ENCODE peak calls at places on chromosome X, in ten cellular contexts. I is left ventricle myocardium inferior, Y is NCI-H187 treated with DMSO at 0.1 percent for 48 hours, S is iPS DF 6.9, V is upper lobe of left lung, U is fibroblast of lung, R is COLO829, H is KBM-7, D is H7, E is right cardiac atrium. J is an unnamed sample.

GRCh38 chrX:12308420-12308819 is 170.1 kb downstream of the FRMPD4 start:
- DNase-seq in S (no peak), R (no peak), D (no peak), U (no peak), V (no peak), H (no peak), I (peak; percentile 12), Y (no peak), E (no peak), J (no peak)

GRCh38 chrX:77014655-77015377 is 432.4 kb upstream of the FGF16 start:
- DNase-seq in I (no peak), Y (no peak), S (peak; percentile 18), R (no peak), E (no peak), D (peak; percentile 56), V (no peak), H (peak; percentile 5), U (no peak), J (peak; percentile 88)

GRCh38 chrX:64204701-64205440 is 637 bp downstream of the AMER1 start:
- DNase-seq in E (peak; percentile 66), D (peak; percentile 79), I (peak; percentile 19), H (peak; percentile 65), Y (no peak), U (peak; percentile 36), S (no peak), R (peak; percentile 37), V (peak; percentile 29), J (peak; percentile 66)

GRCh38 chrX:19625612-19626011 is 110.3 kb upstream of the MAP3K15 start:
- DNase-seq in V (peak; percentile 24), R (no peak), Y (no peak), E (no peak), D (no peak), S (no peak), U (no peak), I (no peak), H (no peak), J (no peak)

GRCh38 chrX:56233682-56234081 is 1.5 kb downstream of the KLF8 start:
- DNase-seq in Y (no peak), H (no peak), E (peak; percentile 84), D (peak; percentile 34), R (no peak), V (peak; percentile 83), U (peak; percentile 41), I (peak; percentile 37), S (no peak), J (no peak)

GRCh38 chrX:68249401-68249831 is 183.9 kb downstream of the OPHN1 start:
- DNase-seq in E (peak; percentile 83), Y (no peak), H (no peak), D (no peak), V (no peak), S (no peak), R (no peak), U (peak; percentile 56), I (peak; percentile 32), J (no peak)

GRCh38 chrX:143934542-143934941 is 50.7 kb downstream of the UBE2NL start:
- DNase-seq in S (no peak), Y (no peak), D (peak; percentile 11), I (no peak), U (no peak), V (no peak), R (no peak), E (no peak), H (no peak), J (no peak)

GRCh38 chrX:7596822-7597221 is 246.1 kb upstream of the VCX start:
- DNase-seq in H (no peak), V (no peak), E (no peak), I (no peak), U (no peak), D (no peak), S (no peak), Y (no peak), R (no peak), J (no peak)

GRCh38 chrX:133999013-133999705 is 13.8 kb upstream of the GPC3 start:
- DNase-seq in Y (no peak), I (peak; percentile 16), E (peak; percentile 64), S (no peak), V (no peak), D (no peak), U (peak; percentile 71), R (peak; percentile 23), H (no peak), J (no peak)

GRCh38 chrX:110082156-110082555 is 79.2 kb downstream of the TMEM164 start:
- DNase-seq in H (no peak), D (no peak), I (no peak), Y (no peak), S (no peak), E (peak; percentile 34), V (no peak), R (no peak), U (peak; percentile 91), J (no peak)

GRCh38 chrX:19303216-19303880 is 40.4 kb upstream of the PDHA1 start:
- DNase-seq in S (no peak), I (no peak), R (peak; percentile 28), H (no peak), E (peak; percentile 59), D (no peak), U (peak; percentile 71), Y (no peak), V (no peak), J (no peak)

J was measured in NCI-H1436.